ENCODE peak calls at places on chromosomes 11 and 22, in four cellular contexts. G, B, V and I are unnamed samples.

GRCh38 chr11:116311141-116311540 is 461.6 kb downstream of the BUD13 start:
- DNase-seq in G (no peak), B (no peak), V (no peak), I (no peak)

GRCh38 chr22:43726296-43726695 is 85.8 kb downstream of the EFCAB6 start:
- DNase-seq in G (peak), B (peak), V (peak), I (no peak)

GRCh38 chr11:117580866-117581265 is 216.2 kb downstream of the DSCAML1 start:
- DNase-seq in G (no peak), B (no peak), V (no peak), I (no peak)

GRCh38 chr11:64094463-64095223 is 58.9 kb downstream of the FLRT1 start:
- DNase-seq in G (peak), B (peak), V (peak), I (peak)

GRCh38 chr11:78427615-78428272 is 10.1 kb upstream of the GAB2 start:
- DNase-seq in G (no peak), B (no peak), V (no peak), I (no peak)

GRCh38 chr11:66745356-66746235 is 16.6 kb upstream of the SPTBN2 start:
- DNase-seq in G (no peak), B (no peak), V (no peak), I (no peak)

GRCh38 chr11:70067036-70067435 is 11.1 kb upstream of the ANO1 start:
- DNase-seq in G (no peak), B (no peak), V (no peak), I (no peak)

GRCh38 chr11:35071722-35072121 is 67.2 kb upstream of the CD44 start:
- DNase-seq in G (no peak), B (no peak), V (no peak), I (no peak)

GRCh38 chr11:101127348-101127698 is 2.3 kb downstream of the PGR start:
- DNase-seq in G (no peak), B (no peak), V (no peak), I (no peak)

GRCh38 chr22:44276706-44277403 is 35.9 kb downstream of the SHISAL1 start:
- DNase-seq in G (no peak), B (no peak), V (no peak), I (no peak)

GRCh38 chr22:50620861-50621490 is 7.0 kb downstream of the ARSA start:
- DNase-seq in G (no peak), B (no peak), V (no peak), I (no peak)

GRCh38 chr11:70680781-70681281 is 282.5 kb downstream of the CTTN start:
- DNase-seq in G (no peak), B (no peak), V (no peak), I (no peak)

GRCh38 chr11:71336996-71337772 is 84.8 kb upstream of the SHANK2 start:
- DNase-seq in G (no peak), B (no peak), V (no peak), I (no peak)

GRCh38 chr11:41795004-41795403 is 335.6 kb upstream of the LRRC4C start:
- DNase-seq in G (no peak), B (no peak), V (no peak), I (no peak)

GRCh38 chr11:73538381-73538872 is 59.5 kb downstream of the FAM168A start:
- DNase-seq in G (peak), B (peak), V (no peak), I (no peak)

GRCh38 chr22:34975721-34976120 is 90.2 kb upstream of the ISX start:
- DNase-seq in G (no peak), B (no peak), V (no peak), I (no peak)

GRCh38 chr11:100629671-100630070 is 57.4 kb upstream of the ARHGAP42 start:
- DNase-seq in G (no peak), B (peak), V (no peak), I (no peak)

GRCh38 chr11:61687420-61687819 is 7.2 kb downstream of the DAGLA start:
- DNase-seq in G (no peak), B (no peak), V (no peak), I (no peak)

GRCh38 chr11:75031224-75031753 is 42.6 kb downstream of the NEU3 start:
- DNase-seq in G (peak), B (peak), V (peak), I (peak)

GRCh38 chr22:43819691-43820670 is 7.9 kb upstream of the EFCAB6 start:
- DNase-seq in G (no peak), B (no peak), V (no peak), I (no peak)

GRCh38 chr22:46674367-46674781 is 54.2 kb downstream of the GRAMD4 start:
- DNase-seq in G (no peak), B (no peak), V (no peak), I (no peak)

GRCh38 chr22:48827904-48828555 is 999.6 kb downstream of the BRD1 start:
- DNase-seq in G (no peak), B (no peak), V (no peak), I (no peak)

GRCh38 chr22:45261407-45262088 is 20.9 kb upstream of the KIAA0930 start:
- DNase-seq in G (no peak), B (no peak), V (no peak), I (no peak)

GRCh38 chr11:118818130-118818529 is 27.2 kb upstream of the DDX6 start:
- DNase-seq in G (no peak), B (no peak), V (no peak), I (no peak)

GRCh38 chr11:117107701-117108590 is 9.7 kb upstream of the SIK3 start:
- DNase-seq in G (peak), B (peak), V (peak), I (no peak)

GRCh38 chr22:24951942-24952836 is at the start of gene KIAA1671:
- DNase-seq in G (peak), B (peak), V (peak), I (no peak)

GRCh38 chr11:5279678-5280077 is 9.9 kb upstream of the HBE1 start:
- DNase-seq in G (no peak), B (no peak), V (no peak), I (no peak)

GRCh38 chr22:48758021-48758561 is 1069.6 kb downstream of the BRD1 start:
- DNase-seq in G (no peak), B (no peak), V (no peak), I (no peak)

GRCh38 chr11:109972181-109972715 is 120.9 kb upstream of the ZC3H12C start:
- DNase-seq in G (no peak), B (no peak), V (peak), I (no peak)
- H3K4me3 ChIP-seq in G (no peak), B (no peak), V (no peak), I (no peak)

DNA sequence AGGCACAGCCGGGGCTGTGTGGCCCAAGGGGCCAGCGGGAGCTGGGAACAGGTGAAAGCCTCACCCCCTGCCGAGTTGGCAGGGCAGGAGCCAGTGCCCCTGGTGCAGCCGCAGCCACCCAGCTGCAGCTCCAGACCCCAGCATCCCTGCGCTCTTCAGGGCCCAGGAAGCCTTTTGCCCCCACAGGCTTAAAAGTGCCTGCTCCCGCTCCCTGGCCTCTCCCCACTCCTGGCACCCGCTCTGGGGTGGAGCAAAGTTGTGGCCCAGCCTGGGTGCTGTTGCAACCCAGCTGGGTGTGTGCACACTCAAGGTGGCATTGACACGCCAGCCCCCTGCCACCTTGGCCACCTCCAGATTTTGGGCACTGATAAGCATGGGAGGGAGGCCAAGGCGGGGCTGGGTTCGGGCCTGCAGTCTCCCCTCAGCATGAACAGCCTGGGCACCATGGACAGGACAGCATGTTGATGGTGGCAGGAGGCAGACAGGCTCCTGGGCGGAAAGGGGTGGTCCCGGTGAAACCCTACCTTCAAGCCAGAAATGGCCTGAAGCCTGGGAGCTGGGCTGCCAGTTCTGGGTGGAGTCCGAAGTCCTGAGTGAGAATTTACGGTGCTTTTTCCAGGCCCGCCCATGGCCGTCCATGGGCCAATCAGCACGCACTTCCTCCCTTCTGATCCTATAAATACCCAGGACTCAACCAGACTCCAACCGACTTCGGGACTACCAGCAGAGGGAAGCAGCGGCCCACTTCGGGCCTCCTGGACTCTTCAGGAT is 23.5 kb upstream of the RNASEH2C start:
- DNase-seq in G (peak), B (peak), V (no peak), I (no peak)
- TF ChIP-seq CTCF in G (peak), B (peak), V (peak), I (peak)

DNA sequence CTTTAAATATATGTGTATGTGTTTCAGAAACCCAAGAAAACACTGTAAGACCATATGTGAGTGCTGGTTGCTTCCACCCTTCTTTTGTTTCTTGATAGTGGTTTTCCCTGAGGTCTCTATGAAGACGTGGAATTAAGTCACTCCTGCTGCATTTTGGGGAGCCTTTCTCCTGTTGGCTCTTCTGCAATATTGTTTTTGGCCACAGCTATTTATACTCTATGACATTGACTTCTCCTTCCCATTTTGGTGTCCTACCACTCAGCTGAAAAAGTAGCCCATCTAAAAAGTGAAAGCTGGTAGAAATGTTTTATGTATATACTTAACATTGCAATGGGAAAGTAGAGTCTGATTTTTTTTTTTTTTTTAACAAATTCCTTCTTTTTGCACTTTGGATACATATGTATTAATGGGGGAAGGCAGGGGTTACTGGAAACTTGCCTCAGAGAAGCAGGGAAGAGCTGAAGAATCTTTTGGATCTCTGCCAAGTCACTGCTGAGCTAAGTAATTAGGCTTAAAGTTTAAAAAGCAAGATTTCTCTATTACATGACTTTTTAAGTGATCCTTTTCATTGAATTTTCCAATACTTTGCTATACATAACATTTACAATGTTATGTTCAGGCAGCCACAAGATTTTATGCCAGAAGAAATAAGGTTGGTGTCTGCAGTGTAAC is 1.8 kb downstream of the TTC17 start:
- DNase-seq in G (peak), B (peak), V (peak), I (no peak)
- H3K4me3 ChIP-seq in G (peak), B (peak), V (peak), I (peak)

GRCh38 chr11:95576149-95576851 is 213.3 kb downstream of the FAM76B start:
- DNase-seq in G (no peak), B (no peak), V (no peak), I (no peak)

GRCh38 chr11:95575517-95575916 is 214.1 kb downstream of the FAM76B start:
- DNase-seq in G (no peak), B (no peak), V (no peak), I (no peak)

DNA sequence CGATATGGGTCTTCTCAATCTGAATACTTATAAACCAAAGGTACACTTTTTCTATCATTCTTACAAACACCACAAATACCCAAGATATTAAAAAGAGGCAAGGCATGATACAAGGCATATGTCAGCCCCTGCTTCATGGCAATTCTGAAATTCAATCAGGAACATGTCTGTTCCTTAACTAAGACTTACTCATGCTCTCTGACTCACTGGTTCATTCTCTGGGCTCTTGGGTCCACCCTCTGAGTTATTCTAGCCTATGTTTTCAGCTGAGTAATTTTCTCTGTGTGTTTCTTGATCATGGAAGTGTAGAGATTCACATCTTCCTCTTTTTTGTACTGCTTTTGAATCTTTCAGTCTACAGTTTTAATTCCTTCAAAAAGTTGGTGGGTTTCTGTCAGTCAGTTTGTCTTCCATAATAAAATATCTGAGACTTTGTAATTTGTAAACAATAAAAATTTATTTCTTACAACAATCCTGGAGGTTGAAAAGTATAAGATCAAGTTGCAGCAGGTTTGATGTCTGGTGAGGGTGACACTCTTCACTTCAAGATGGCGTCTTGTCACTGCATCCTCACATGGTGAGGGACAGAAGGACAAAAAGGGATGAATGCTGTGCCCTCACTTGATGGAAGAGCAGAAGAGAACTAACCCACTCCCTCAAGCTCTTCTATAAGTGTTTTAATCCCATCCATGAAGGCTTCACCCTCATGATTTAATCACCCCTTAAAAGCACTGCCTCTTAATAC is 211.7 kb downstream of the FAM76B start:
- DNase-seq in G (peak), B (peak), V (peak), I (peak)
- TF ChIP-seq CTCF in G (no peak), B (no peak), V (no peak), I (no peak)